ENCODE peak calls at places on chromosomes 6 and 20, in four cellular contexts. F is OCI-LY7, B is heart right ventricle, C is hepatocyte. Z is an unnamed sample.

GRCh38 chr20:57980526-57980925 is 247.9 kb downstream of the ANKRD60 start:
- DNase-seq in F (no peak), B (no peak), C (no peak), Z (no peak)

GRCh38 chr6:46325561-46326525 is 155.1 kb upstream of the ENPP5 start:
- DNase-seq in F (peak; percentile 7), B (peak; percentile 25), C (peak; percentile 23), Z (peak; percentile 7)

GRCh38 chr6:11278207-11278559 is 45.7 kb upstream of the NEDD9 start:
- DNase-seq in F (no peak), B (no peak), C (no peak), Z (no peak)

GRCh38 chr6:83430606-83431544 is at the start of gene ME1:
- DNase-seq in F (no peak), B (peak; percentile 80), C (peak; percentile 93), Z (peak; percentile 78)

GRCh38 chr6:153965996-153966395 is 73.0 kb upstream of the OPRM1 start:
- DNase-seq in F (no peak), B (no peak), C (no peak), Z (peak; percentile 77)

GRCh38 chr6:74991573-74992332 is 214.1 kb downstream of the COL12A1 start:
- DNase-seq in F (no peak), B (no peak), C (no peak), Z (peak; percentile 24)

GRCh38 chr6:16522937-16523336 is 238.3 kb downstream of the ATXN1 start:
- DNase-seq in F (no peak), B (no peak), C (no peak), Z (no peak)

GRCh38 chr6:143064996-143065683 is 4.5 kb downstream of the AIG1 start:
- DNase-seq in F (no peak), B (no peak), C (peak; percentile 32), Z (no peak)

GRCh38 chr20:20391766-20392165 is 23.9 kb downstream of the INSM1 start:
- DNase-seq in F (no peak), B (no peak), C (no peak), Z (no peak)

GRCh38 chr6:52371656-52372151 is 9.8 kb downstream of the PAQR8 start:
- DNase-seq in F (no peak), B (no peak), C (peak; percentile 10), Z (no peak)

GRCh38 chr20:2829376-2829775 is 11.1 kb downstream of the PCED1A start:
- DNase-seq in F (no peak), B (no peak), C (no peak), Z (no peak)

GRCh38 chr20:3777726-3778629 is 3.3 kb downstream of the SPEF1 start:
- DNase-seq in F (no peak), B (peak; percentile 74), C (peak; percentile 69), Z (peak; percentile 11)

GRCh38 chr6:169188051-169188863 is 65.4 kb downstream of the THBS2 start:
- DNase-seq in F (no peak), B (no peak), C (no peak), Z (peak; percentile 88)

GRCh38 chr6:8181162-8181909 is 79.0 kb upstream of the EEF1E1 start:
- DNase-seq in F (no peak), B (no peak), C (no peak), Z (no peak)

GRCh38 chr6:77030929-77031674 is 432.2 kb downstream of the HTR1B start:
- DNase-seq in F (no peak), B (no peak), C (no peak), Z (peak; percentile 29)

GRCh38 chr6:143449731-143450452 is 603 bp downstream of the ADAT2 start:
- DNase-seq in F (peak; percentile 51), B (no peak), C (peak; percentile 26), Z (peak; percentile 45)

GRCh38 chr6:170376386-170377084 is 70.0 kb downstream of the FAM120B start:
- DNase-seq in F (no peak), B (no peak), C (no peak), Z (no peak)

GRCh38 chr6:17940151-17940791 is 47.2 kb downstream of the KIF13A start:
- DNase-seq in F (no peak), B (no peak), C (no peak), Z (no peak)

GRCh38 chr20:51345601-51346101 is 196.9 kb downstream of the NFATC2 start:
- DNase-seq in F (no peak), B (no peak), C (no peak), Z (no peak)

GRCh38 chr6:163745566-163746400 is 331.3 kb downstream of the QKI start:
- DNase-seq in F (no peak), B (peak; percentile 52), C (peak; percentile 81), Z (peak; percentile 98)

GRCh38 chr6:36621371-36621855 is 27.3 kb downstream of the SRSF3 start:
- DNase-seq in F (no peak), B (no peak), C (no peak), Z (no peak)

GRCh38 chr20:11379257-11380011 is 538.3 kb upstream of the BTBD3 start:
- DNase-seq in F (no peak), B (no peak), C (peak; percentile 78), Z (peak; percentile 25)

GRCh38 chr6:99613398-99613704 is 6.7 kb downstream of the PRDM13 start:
- DNase-seq in F (peak; percentile 24), B (peak; percentile 34), C (peak; percentile 65), Z (no peak)

GRCh38 chr6:96963403-96963802 is 38.9 kb downstream of the KLHL32 start:
- DNase-seq in F (no peak), B (no peak), C (no peak), Z (no peak)

GRCh38 chr6:137159912-137160311 is 13.5 kb downstream of the IL22RA2 start:
- DNase-seq in F (no peak), B (no peak), C (no peak), Z (peak; percentile 13)

GRCh38 chr6:84356907-84357306 is 129.5 kb upstream of the CEP162 start:
- DNase-seq in F (no peak), B (no peak), C (no peak), Z (no peak)

GRCh38 chr20:2217857-2218529 is 77.8 kb upstream of the TGM3 start:
- DNase-seq in F (no peak), B (no peak), C (no peak), Z (no peak)

GRCh38 chr6:62466607-62467006 is 180.6 kb upstream of the KHDRBS2 start:
- DNase-seq in F (no peak), B (no peak), C (no peak), Z (no peak)

GRCh38 chr6:136956590-136957573 is 34.8 kb downstream of the SLC35D3 start:
- DNase-seq in F (peak; percentile 61), B (no peak), C (no peak), Z (no peak)

GRCh38 chr6:92989656-92990055 is 429.7 kb downstream of the EPHA7 start:
- DNase-seq in F (no peak), B (no peak), C (no peak), Z (peak; percentile 1)

GRCh38 chr6:36964349-36964748 is 9.8 kb downstream of the PI16 start:
- DNase-seq in F (no peak), B (no peak), C (no peak), Z (no peak)

GRCh38 chr6:151493495-151494234 is at the start of gene CCDC170:
- DNase-seq in F (no peak), B (peak; percentile 64), C (peak; percentile 52), Z (peak; percentile 22)

GRCh38 chr6:10794239-10794638 is 44.1 kb downstream of the MAK start:
- DNase-seq in F (no peak), B (no peak), C (no peak), Z (no peak)

GRCh38 chr6:95232477-95232876 is 344.9 kb upstream of the MANEA start:
- DNase-seq in F (no peak), B (no peak), C (no peak), Z (no peak)

GRCh38 chr6:95231416-95231815 is 345.9 kb upstream of the MANEA start:
- DNase-seq in F (no peak), B (no peak), C (no peak), Z (no peak)

GRCh38 chr6:95230071-95230740 is 347.1 kb upstream of the MANEA start:
- DNase-seq in F (no peak), B (no peak), C (no peak), Z (no peak)

GRCh38 chr6:95227301-95227700 is 350.0 kb upstream of the MANEA start:
- DNase-seq in F (no peak), B (no peak), C (no peak), Z (no peak)

DNA sequence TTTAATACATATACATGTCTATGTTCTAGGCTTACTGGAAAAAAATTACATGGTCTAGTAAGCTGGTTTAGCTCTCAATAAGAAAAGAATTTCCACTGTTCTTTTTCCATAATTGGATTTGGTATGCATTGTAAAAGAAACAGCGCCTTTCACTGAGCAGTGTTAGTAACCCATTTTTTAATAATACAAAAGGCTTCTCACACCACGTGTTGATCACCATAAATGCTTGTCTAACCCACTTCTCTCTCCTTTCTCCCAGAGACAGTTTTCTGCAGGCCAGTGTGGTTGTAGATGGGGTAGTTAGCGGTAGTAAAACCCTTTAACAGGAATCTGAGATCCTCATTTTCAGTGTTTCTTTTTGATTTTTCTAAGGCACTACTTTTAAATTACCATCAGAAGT is 348.7 kb upstream of the MANEA start:
- DNase-seq in F (no peak), B (no peak), C (no peak), Z (no peak)
- H3K4me3 ChIP-seq in F (no peak overlapping the region), B (no peak overlapping the region), C (no peak overlapping the region), Z (no peak overlapping the region)

DNA sequence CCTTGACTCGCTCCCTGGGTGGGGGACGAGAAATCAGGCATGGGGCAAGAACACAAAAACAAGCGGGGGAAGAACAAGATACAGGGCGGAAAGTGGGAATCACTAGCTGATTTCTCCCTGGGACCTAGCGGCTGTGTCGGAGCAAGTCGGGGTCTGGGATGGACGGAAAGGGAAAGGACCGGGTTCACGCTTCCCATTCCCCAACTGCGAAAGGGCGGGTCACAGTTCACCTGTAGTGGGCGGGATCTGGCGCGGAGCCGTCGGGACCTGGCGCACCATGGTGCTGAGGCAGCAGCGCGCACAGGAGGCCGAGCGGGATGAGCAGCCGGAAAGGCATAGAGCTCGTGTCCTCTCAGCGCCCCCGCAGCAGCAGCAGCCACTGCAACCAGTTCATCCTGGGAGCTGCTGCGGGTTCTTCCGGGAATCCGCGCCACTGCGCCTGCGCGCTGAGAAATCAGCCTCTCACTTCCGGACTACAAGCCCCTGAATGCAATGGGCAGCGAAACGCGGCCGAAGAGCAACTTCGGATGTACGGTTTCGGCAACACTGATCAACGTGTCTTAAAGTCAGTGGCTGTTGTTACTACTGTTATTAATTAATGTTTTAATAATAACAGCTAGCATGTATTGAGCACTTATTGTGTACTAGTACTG is at the start of gene EDEM2:
- DNase-seq in F (peak; percentile 95), B (peak; percentile 97), C (peak; percentile 96), Z (peak; percentile 96)
- TF ChIP-seq CTCF in F (peak; percentile 30), B (no peak), C (no peak), Z (no peak)

GRCh38 chr20:45935416-45936046 is 1.0 kb downstream of the PCIF1 start:
- DNase-seq in F (no peak), B (no peak), C (no peak), Z (no peak)
- H3K27ac ChIP-seq in F (peak overlapping the region; percentile 41), B (peak overlapping the region; percentile 99), C (peak overlapping the region; percentile 60), Z (peak overlapping the region; percentile 97)

GRCh38 chr6:29680416-29680815 is 536 bp downstream of the ZFP57 start:
- DNase-seq in F (no peak), B (no peak), C (no peak), Z (no peak)
- H3K4me3 ChIP-seq in F (no peak overlapping the region), B (peak overlapping the region; percentile 17), C (no peak overlapping the region), Z (no peak overlapping the region)

DNA sequence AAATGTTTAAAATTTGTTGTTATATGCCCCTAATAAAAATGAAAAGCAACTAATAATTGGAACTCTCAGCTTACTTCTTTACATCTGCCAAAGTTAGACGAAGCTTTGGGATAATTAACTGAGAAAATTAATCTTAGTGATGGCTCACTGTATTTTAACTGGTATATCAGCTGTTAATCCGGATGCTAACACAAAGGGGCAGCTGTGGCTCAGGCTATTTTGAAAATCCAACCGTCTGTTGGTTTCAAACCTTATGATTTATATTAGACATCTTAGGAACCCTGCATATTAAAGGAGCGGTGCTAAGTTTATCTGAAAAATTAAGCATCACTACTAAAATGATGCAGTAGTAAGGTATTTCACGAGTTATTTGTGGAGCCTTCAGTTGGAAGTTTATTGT is 96.6 kb downstream of the AKAP7 start:
- DNase-seq in F (no peak), B (no peak), C (no peak), Z (no peak)
- TF ChIP-seq CTCF in F (peak; percentile 15), B (no peak), C (no peak), Z (no peak)

GRCh38 chr20:47373206-47373722 is 16.8 kb upstream of the ZMYND8 start:
- DNase-seq in F (no peak), B (no peak), C (no peak), Z (no peak)
- H3K27ac ChIP-seq in F (no peak overlapping the region), B (no peak overlapping the region), C (peak overlapping the region; percentile 62), Z (no peak overlapping the region)